ENCODE peak calls at places on chromosomes 5 and 9, in seven cellular contexts. One of them, this sample, is unnamed.

GRCh38 chr5:6485441-6485840 is 36.8 kb downstream of the UBE2QL1 start:
- DNase-seq in HTR-8/SVneo: no peak
- DNase-seq in pancreas: no peak
- DNase-seq in left ventricle myocardium superior: no peak
- DNase-seq in activated CD4-positive, alpha-beta T cell treated with anti-CD3 and anti-CD28 coated beads for 1 hour: no peak
- DNase-seq in T follicular helper cell: no peak
- DNase-seq in caudate nucleus: no peak
- DNase-seq in this sample: no peak

GRCh38 chr9:7333714-7334113 is 465.9 kb downstream of the DMAC1 start:
- DNase-seq in HTR-8/SVneo: no peak
- DNase-seq in pancreas: no peak
- DNase-seq in left ventricle myocardium superior: no peak
- DNase-seq in activated CD4-positive, alpha-beta T cell treated with anti-CD3 and anti-CD28 coated beads for 1 hour: no peak
- DNase-seq in T follicular helper cell: no peak
- DNase-seq in caudate nucleus: no peak
- DNase-seq in this sample: no peak

GRCh38 chr5:8845316-8845715 is 700.6 kb downstream of the SEMA5A start:
- DNase-seq in HTR-8/SVneo: no peak
- DNase-seq in pancreas: no peak
- DNase-seq in left ventricle myocardium superior: no peak
- DNase-seq in activated CD4-positive, alpha-beta T cell treated with anti-CD3 and anti-CD28 coated beads for 1 hour: no peak
- DNase-seq in T follicular helper cell: no peak
- DNase-seq in caudate nucleus: no peak
- DNase-seq in this sample: no peak

GRCh38 chr5:88878976-88879375 is 4.0 kb downstream of the MEF2C start:
- DNase-seq in HTR-8/SVneo: no peak
- DNase-seq in pancreas: no peak
- DNase-seq in left ventricle myocardium superior: no peak
- DNase-seq in activated CD4-positive, alpha-beta T cell treated with anti-CD3 and anti-CD28 coated beads for 1 hour: no peak
- DNase-seq in T follicular helper cell: no peak
- DNase-seq in caudate nucleus: no peak
- DNase-seq in this sample: no peak

GRCh38 chr9:21974542-21975409 is 19.4 kb downstream of the CDKN2A start:
- DNase-seq in HTR-8/SVneo: peak; percentile 67
- DNase-seq in pancreas: no peak
- DNase-seq in left ventricle myocardium superior: no peak
- DNase-seq in activated CD4-positive, alpha-beta T cell treated with anti-CD3 and anti-CD28 coated beads for 1 hour: no peak
- DNase-seq in T follicular helper cell: no peak
- DNase-seq in caudate nucleus: no peak
- DNase-seq in this sample: no peak

GRCh38 chr5:9850456-9850855 is 220.3 kb upstream of the TAS2R1 start:
- DNase-seq in HTR-8/SVneo: no peak
- DNase-seq in pancreas: no peak
- DNase-seq in left ventricle myocardium superior: no peak
- DNase-seq in activated CD4-positive, alpha-beta T cell treated with anti-CD3 and anti-CD28 coated beads for 1 hour: no peak
- DNase-seq in T follicular helper cell: no peak
- DNase-seq in caudate nucleus: no peak
- DNase-seq in this sample: no peak

GRCh38 chr9:84822589-84823233 is 153.2 kb downstream of the NTRK2 start:
- DNase-seq in HTR-8/SVneo: no peak
- DNase-seq in pancreas: no peak
- DNase-seq in left ventricle myocardium superior: no peak
- DNase-seq in activated CD4-positive, alpha-beta T cell treated with anti-CD3 and anti-CD28 coated beads for 1 hour: no peak
- DNase-seq in T follicular helper cell: no peak
- DNase-seq in caudate nucleus: no peak
- DNase-seq in this sample: no peak

GRCh38 chr5:33852327-33852726 is 39.5 kb downstream of the ADAMTS12 start:
- DNase-seq in HTR-8/SVneo: no peak
- DNase-seq in pancreas: no peak
- DNase-seq in left ventricle myocardium superior: no peak
- DNase-seq in activated CD4-positive, alpha-beta T cell treated with anti-CD3 and anti-CD28 coated beads for 1 hour: no peak
- DNase-seq in T follicular helper cell: no peak
- DNase-seq in caudate nucleus: no peak
- DNase-seq in this sample: no peak

GRCh38 chr9:87594218-87594617 is 96.6 kb downstream of the DAPK1 start:
- DNase-seq in HTR-8/SVneo: no peak
- DNase-seq in pancreas: no peak
- DNase-seq in left ventricle myocardium superior: no peak
- DNase-seq in activated CD4-positive, alpha-beta T cell treated with anti-CD3 and anti-CD28 coated beads for 1 hour: no peak
- DNase-seq in T follicular helper cell: no peak
- DNase-seq in caudate nucleus: no peak
- DNase-seq in this sample: no peak

GRCh38 chr9:89278551-89278950 is 32.4 kb upstream of the CKS2 start:
- DNase-seq in HTR-8/SVneo: no peak
- DNase-seq in pancreas: no peak
- DNase-seq in left ventricle myocardium superior: no peak
- DNase-seq in activated CD4-positive, alpha-beta T cell treated with anti-CD3 and anti-CD28 coated beads for 1 hour: no peak
- DNase-seq in T follicular helper cell: no peak
- DNase-seq in caudate nucleus: no peak
- DNase-seq in this sample: no peak

GRCh38 chr5:88643315-88643714 is 239.7 kb downstream of the MEF2C start:
- DNase-seq in HTR-8/SVneo: no peak
- DNase-seq in pancreas: no peak
- DNase-seq in left ventricle myocardium superior: no peak
- DNase-seq in activated CD4-positive, alpha-beta T cell treated with anti-CD3 and anti-CD28 coated beads for 1 hour: no peak
- DNase-seq in T follicular helper cell: no peak
- DNase-seq in caudate nucleus: no peak
- DNase-seq in this sample: no peak

GRCh38 chr9:137493163-137494103 is 34.3 kb upstream of the NSMF start:
- DNase-seq in HTR-8/SVneo: no peak
- DNase-seq in pancreas: no peak
- DNase-seq in left ventricle myocardium superior: no peak
- DNase-seq in activated CD4-positive, alpha-beta T cell treated with anti-CD3 and anti-CD28 coated beads for 1 hour: no peak
- DNase-seq in T follicular helper cell: no peak
- DNase-seq in caudate nucleus: no peak
- DNase-seq in this sample: no peak

GRCh38 chr5:34657550-34657921 is 1.4 kb downstream of the RAI14 start:
- DNase-seq in HTR-8/SVneo: peak; percentile 66
- DNase-seq in pancreas: no peak
- DNase-seq in left ventricle myocardium superior: peak; percentile 27
- DNase-seq in activated CD4-positive, alpha-beta T cell treated with anti-CD3 and anti-CD28 coated beads for 1 hour: no peak
- DNase-seq in T follicular helper cell: no peak
- DNase-seq in caudate nucleus: no peak
- DNase-seq in this sample: no peak